ENCODE peak calls at places on chromosomes 4 and X, in nine cellular contexts. E, Y, Z, Q, C, R, T, G and S are unnamed samples.

GRCh38 chrX:23819385-23820234 is 36.6 kb downstream of the SAT1 start:
- DNase-seq in E (no peak), Y (no peak), Z (no peak), Q (no peak), C (no peak), R (no peak), T (no peak), G (no peak), S (no peak)

GRCh38 chr4:160406426-160406825 is 1303.5 kb downstream of the RAPGEF2 start:
- DNase-seq in E (no peak), Y (no peak), Z (no peak), Q (no peak), C (no peak), R (no peak), T (no peak), G (no peak), S (no peak)

GRCh38 chr4:121189811-121190210 is 25.7 kb upstream of the TNIP3 start:
- DNase-seq in E (peak), Y (peak), Z (no peak), Q (no peak), C (no peak), R (no peak), T (no peak), G (no peak), S (peak)

GRCh38 chr4:3267576-3268394 is 18.8 kb downstream of the MSANTD1 start:
- DNase-seq in E (no peak), Y (no peak), Z (no peak), Q (no peak), C (no peak), R (no peak), T (no peak), G (no peak), S (no peak)

GRCh38 chr4:187999406-187999932 is 3.9 kb downstream of the ZFP42 start:
- DNase-seq in E (no peak), Y (no peak), Z (no peak), Q (no peak), C (no peak), R (no peak), T (no peak), G (no peak), S (no peak)

GRCh38 chr4:155675709-155676429 is 9.2 kb downstream of the GUCY1A1 start:
- DNase-seq in E (no peak), Y (no peak), Z (no peak), Q (no peak), C (no peak), R (no peak), T (no peak), G (no peak), S (no peak)

GRCh38 chr4:80840396-80840795 is 190.1 kb upstream of the BMP3 start:
- DNase-seq in E (no peak), Y (no peak), Z (no peak), Q (no peak), C (no peak), R (no peak), T (no peak), G (no peak), S (no peak)

GRCh38 chrX:109782994-109783711 is 50.1 kb upstream of the ACSL4 start:
- DNase-seq in E (no peak), Y (no peak), Z (no peak), Q (no peak), C (no peak), R (no peak), T (no peak), G (no peak), S (no peak)

GRCh38 chr4:4384837-4385236 is 2.1 kb upstream of the NSG1 start:
- DNase-seq in E (peak), Y (no peak), Z (no peak), Q (no peak), C (no peak), R (peak), T (peak), G (peak), S (no peak)

GRCh38 chr4:26802790-26803189 is 57.9 kb upstream of the STIM2 start:
- DNase-seq in E (no peak), Y (no peak), Z (no peak), Q (no peak), C (no peak), R (no peak), T (no peak), G (no peak), S (no peak)

GRCh38 chr4:10013722-10014121 is 7.6 kb downstream of the SLC2A9 start:
- DNase-seq in E (peak), Y (peak), Z (peak), Q (no peak), C (peak), R (no peak), T (peak), G (peak), S (no peak)